ENCODE peak calls at places on chromosomes 13 and 19, in seven cellular contexts. C is body of pancreas, Z is psoas muscle, H is mesendoderm, U is heart right ventricle, Q is Peyer's patch, P is ovary. A is an unnamed sample.

GRCh38 chr19:17687857-17688784 is at the start of gene UNC13A:
- DNase-seq in C (peak; percentile 63), Z (peak; percentile 47), H (peak; percentile 83), U (peak; percentile 40), Q (no peak), P (peak; percentile 81), A (peak; percentile 90)

GRCh38 chr19:17671906-17672305 is 16.2 kb downstream of the UNC13A start:
- DNase-seq in C (no peak), Z (no peak), H (peak; percentile 87), U (no peak), Q (no peak), P (no peak), A (no peak)

GRCh38 chr19:2962018-2962670 is 15.2 kb upstream of the TLE6 start:
- DNase-seq in C (peak; percentile 58), Z (no peak), H (peak; percentile 86), U (peak; percentile 65), Q (no peak), P (no peak), A (no peak)

GRCh38 chr19:28466107-28467045 is 746.6 kb downstream of the UQCRFS1 start:
- DNase-seq in C (peak; percentile 83), Z (peak; percentile 51), H (peak; percentile 61), U (peak; percentile 58), Q (no peak), P (no peak), A (no peak)

GRCh38 chr13:74243637-74244526 is 109.7 kb upstream of the KLF12 start:
- DNase-seq in C (no peak), Z (no peak), H (no peak), U (no peak), Q (no peak), P (no peak), A (no peak)

GRCh38 chr13:78241278-78241919 is 322.8 kb upstream of the EDNRB start:
- DNase-seq in C (peak; percentile 16), Z (no peak), H (peak; percentile 61), U (no peak), Q (peak; percentile 56), P (no peak), A (no peak)

GRCh38 chr13:94416454-94417080 is 62.9 kb downstream of the DCT start:
- DNase-seq in C (peak; percentile 6), Z (no peak), H (peak; percentile 92), U (no peak), Q (no peak), P (no peak), A (no peak)

GRCh38 chr19:42528354-42529247 is at the start of gene CEACAM1:
- DNase-seq in C (peak; percentile 23), Z (peak; percentile 17), H (no peak), U (peak; percentile 51), Q (peak; percentile 85), P (no peak), A (peak; percentile 56)

GRCh38 chr19:29860492-29860891 is 48.7 kb downstream of the CCNE1 start:
- DNase-seq in C (no peak), Z (no peak), H (peak; percentile 82), U (no peak), Q (no peak), P (no peak), A (no peak)

GRCh38 chr13:103961129-103961528 is 894.9 kb upstream of the SLC10A2 start:
- DNase-seq in C (no peak), Z (no peak), H (no peak), U (no peak), Q (no peak), P (no peak), A (no peak)

GRCh38 chr19:13299838-13300237 is 149.6 kb downstream of the IER2 start:
- DNase-seq in C (no peak), Z (no peak), H (no peak), U (no peak), Q (no peak), P (no peak), A (no peak)

GRCh38 chr13:21544515-21544914 is 59.5 kb downstream of the MICU2 start:
- DNase-seq in C (no peak), Z (no peak), H (no peak), U (no peak), Q (no peak), P (no peak), A (no peak)

GRCh38 chr13:80214521-80214941 is 126.4 kb downstream of the SPRY2 start:
- DNase-seq in C (no peak), Z (no peak), H (peak; percentile 87), U (no peak), Q (no peak), P (no peak), A (no peak)

GRCh38 chr13:74919914-74920313 is 562.1 kb downstream of the TBC1D4 start:
- DNase-seq in C (no peak), Z (no peak), H (no peak), U (no peak), Q (no peak), P (no peak), A (no peak)

GRCh38 chr19:50567882-50568281 is 353 bp downstream of the LRRC4B start:
- DNase-seq in C (no peak), Z (no peak), H (no peak), U (no peak), Q (no peak), P (no peak), A (no peak)

GRCh38 chr13:50484472-50485113 is 358.9 kb downstream of the DLEU7 start:
- DNase-seq in C (no peak), Z (no peak), H (no peak), U (no peak), Q (no peak), P (no peak), A (no peak)

GRCh38 chr19:8363803-8364771 is at the start of gene ANGPTL4:
- DNase-seq in C (peak; percentile 81), Z (peak; percentile 89), H (peak; percentile 64), U (peak; percentile 73), Q (peak; percentile 85), P (peak; percentile 59), A (peak; percentile 87)

GRCh38 chr13:106475852-106476251 is 59.6 kb downstream of the EFNB2 start:
- DNase-seq in C (peak; percentile 23), Z (no peak), H (no peak), U (no peak), Q (no peak), P (no peak), A (no peak)

GRCh38 chr19:35845215-35846037 is 6.9 kb downstream of the NPHS1 start:
- DNase-seq in C (peak; percentile 85), Z (peak; percentile 27), H (peak; percentile 25), U (no peak), Q (peak; percentile 81), P (no peak), A (no peak)

GRCh38 chr13:113209880-113210421 is 538 bp downstream of the CUL4A start:
- DNase-seq in C (peak; percentile 72), Z (peak; percentile 59), H (peak; percentile 83), U (no peak), Q (peak; percentile 83), P (peak; percentile 66), A (peak; percentile 70)

GRCh38 chr19:7415163-7415856 is 66.6 kb downstream of the ARHGEF18 start:
- DNase-seq in C (peak; percentile 72), Z (no peak), H (no peak), U (no peak), Q (no peak), P (peak; percentile 56), A (no peak)

GRCh38 chr19:48806818-48807589 is 3.8 kb downstream of the BCAT2 start:
- DNase-seq in C (peak; percentile 54), Z (no peak), H (peak; percentile 54), U (no peak), Q (peak; percentile 88), P (no peak), A (no peak)

GRCh38 chr13:47148543-47148942 is 251.7 kb upstream of the HTR2A start:
- DNase-seq in C (no peak), Z (no peak), H (no peak), U (no peak), Q (no peak), P (no peak), A (no peak)

GRCh38 chr19:10820173-10820572 is 15.8 kb downstream of the TMED1 start:
- DNase-seq in C (no peak), Z (no peak), H (peak; percentile 37), U (no peak), Q (no peak), P (no peak), A (no peak)
- H3K27ac ChIP-seq in C (no peak overlapping the region), Z (no peak overlapping the region), H (no peak overlapping the region), U (no peak overlapping the region), Q (no peak overlapping the region), P (no peak overlapping the region), A (no peak overlapping the region)

DNA sequence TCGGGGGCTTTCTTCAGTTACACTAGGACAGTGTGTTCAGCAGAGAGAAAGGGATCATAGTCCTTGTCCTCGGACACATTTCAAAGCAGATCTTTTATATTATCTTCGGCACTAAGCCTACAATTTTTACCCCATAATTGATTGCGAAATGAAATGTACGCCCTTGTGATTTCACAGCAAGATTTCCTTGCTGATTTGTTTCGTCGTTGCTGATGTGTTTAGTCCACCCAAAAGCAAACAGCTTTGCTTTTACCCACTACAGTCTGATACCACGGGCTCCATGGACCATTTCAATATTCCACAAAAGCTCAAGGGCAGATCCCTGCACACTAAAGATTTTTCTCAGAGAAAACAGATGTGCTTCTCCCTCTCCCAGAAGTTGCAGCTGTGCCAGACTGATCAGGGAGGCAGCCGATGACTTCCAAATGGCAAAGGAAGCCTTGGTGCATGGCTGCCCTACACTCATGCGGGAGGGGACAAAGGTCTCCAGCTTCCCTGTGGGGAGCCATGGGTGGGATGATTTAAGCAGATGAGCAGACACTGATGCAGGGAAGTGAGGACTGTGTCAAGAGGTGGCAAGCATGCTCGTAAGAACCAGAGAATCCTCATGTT is 81.2 kb downstream of the STK24 start:
- DNase-seq in C (no peak), Z (no peak), H (no peak), U (no peak), Q (no peak), P (no peak), A (no peak)
- H3K27ac ChIP-seq in C (peak overlapping the region; percentile 6), Z (peak overlapping the region; percentile 38), H (no peak overlapping the region), U (peak overlapping the region; percentile 57), Q (peak overlapping the region; percentile 76), P (peak overlapping the region; percentile 61), A (no peak overlapping the region)

DNA sequence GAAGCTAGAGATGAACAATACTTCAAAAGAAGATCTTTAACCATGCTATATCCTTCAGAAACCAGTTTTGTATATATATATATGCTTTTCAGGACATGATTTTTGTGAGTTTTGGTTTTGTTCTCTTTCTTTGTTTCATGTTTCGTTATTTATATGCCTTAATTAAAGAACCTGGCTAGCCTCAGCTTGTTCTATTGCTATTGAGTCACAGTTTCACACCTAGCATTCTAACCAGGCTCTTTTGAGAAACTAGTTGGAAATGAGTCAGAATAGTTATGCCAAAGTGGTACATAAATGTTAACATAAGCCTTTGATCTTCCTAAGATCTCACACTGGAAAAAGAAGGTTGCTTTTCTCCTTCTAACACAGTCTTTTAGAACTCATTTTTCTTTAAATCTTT is 1925.2 kb downstream of the OLFM4 start:
- DNase-seq in C (no peak), Z (no peak), H (peak; percentile 30), U (no peak), Q (no peak), P (no peak), A (no peak)
- H3K27ac ChIP-seq in C (no peak overlapping the region), Z (no peak overlapping the region), H (no peak overlapping the region), U (no peak overlapping the region), Q (no peak overlapping the region), P (no peak overlapping the region), A (no peak overlapping the region)

GRCh38 chr13:66927562-66927961 is 302.6 kb downstream of the PCDH9 start:
- DNase-seq in C (no peak), Z (no peak), H (no peak), U (no peak), Q (no peak), P (no peak), A (no peak)

GRCh38 chr13:66926851-66927524 is 303.1 kb downstream of the PCDH9 start:
- DNase-seq in C (no peak), Z (no peak), H (no peak), U (no peak), Q (no peak), P (no peak), A (no peak)

GRCh38 chr13:66926200-66926850 is 303.8 kb downstream of the PCDH9 start:
- DNase-seq in C (no peak), Z (no peak), H (no peak), U (no peak), Q (no peak), P (no peak), A (no peak)

GRCh38 chr13:66922444-66922843 is 307.7 kb downstream of the PCDH9 start:
- DNase-seq in C (no peak), Z (no peak), H (no peak), U (no peak), Q (no peak), P (no peak), A (no peak)
- H3K27ac ChIP-seq in C (no peak overlapping the region), Z (no peak overlapping the region), H (no peak overlapping the region), U (no peak overlapping the region), Q (no peak overlapping the region), P (no peak overlapping the region), A (no peak overlapping the region)